ENCODE peak calls at places on chromosomes 6 and 20, in ten cellular contexts. L is stomach, T is transverse colon, M is HCT116, Y is breast epithelium, K is GM23338, C is H1, E is SK-N-SH, F is sigmoid colon, R is spleen. S is an unnamed sample.

GRCh38 chr20:40551125-40551530 is 137.9 kb downstream of the MAFB start:
- DNase-seq in T (no peak), R (no peak), K (no peak), F (no peak), E (no peak), M (no peak), Y (no peak), C (no peak), L (no peak), S (no peak)

GRCh38 chr20:20338133-20338730 is 29.7 kb upstream of the INSM1 start:
- DNase-seq in C (no peak), Y (no peak), K (no peak), R (no peak), F (no peak), M (no peak), T (no peak), E (no peak), L (no peak), S (no peak)

GRCh38 chr6:136011475-136011874 is 160.0 kb downstream of the PDE7B start:
- DNase-seq in R (no peak), T (no peak), E (no peak), L (no peak), C (no peak), Y (no peak), F (no peak), K (no peak), M (no peak), S (no peak)

GRCh38 chr6:78598966-78599365 is 268.4 kb upstream of the IRAK1BP1 start:
- DNase-seq in E (no peak), M (peak), F (no peak), L (no peak), R (no peak), C (peak), K (no peak), T (no peak), Y (no peak), S (no peak)

GRCh38 chr6:25404693-25405169 is 125.6 kb downstream of the CARMIL1 start:
- DNase-seq in T (peak), Y (no peak), M (no peak), L (peak), C (no peak), F (no peak), R (no peak), K (no peak), E (no peak), S (no peak)

GRCh38 chr6:101226677-101227135 is 166.8 kb upstream of the GRIK2 start:
- DNase-seq in M (peak), Y (no peak), F (no peak), K (peak), T (no peak), R (peak), E (no peak), C (peak), L (no peak), S (no peak)

GRCh38 chr6:38192011-38192410 is 372.5 kb downstream of the ZFAND3 start:
- DNase-seq in L (no peak), R (no peak), C (no peak), T (no peak), E (no peak), Y (no peak), M (no peak), F (no peak), K (no peak), S (no peak)

GRCh38 chr6:4459032-4459431 is 317.2 kb upstream of the CDYL start:
- DNase-seq in Y (no peak), F (no peak), C (no peak), L (no peak), R (no peak), E (no peak), K (no peak), T (no peak), M (no peak), S (peak)

GRCh38 chr20:53918010-53918311 is 152.4 kb downstream of the BCAS1 start:
- DNase-seq in T (no peak), C (no peak), R (no peak), M (no peak), E (no peak), F (no peak), K (no peak), L (no peak), Y (no peak), S (no peak)

GRCh38 chr6:145887969-145888368 is 73.4 kb upstream of the FBXO30 start:
- DNase-seq in L (no peak), Y (no peak), E (peak), M (no peak), R (no peak), K (peak), T (no peak), F (peak), C (no peak), S (no peak)

GRCh38 chr20:62350629-62351422 is 16.3 kb downstream of the LAMA5 start:
- DNase-seq in L (no peak), K (no peak), C (no peak), F (no peak), Y (no peak), T (no peak), R (no peak), E (no peak), M (no peak), S (no peak)

GRCh38 chr6:104095661-104096416 is 763.9 kb downstream of the HACE1 start:
- DNase-seq in L (no peak), C (no peak), M (no peak), T (no peak), K (no peak), F (no peak), R (no peak), E (no peak), Y (no peak), S (no peak)

GRCh38 chr20:37408202-37408929 is 62.4 kb downstream of the SRC start:
- DNase-seq in L (no peak), T (no peak), K (no peak), C (no peak), R (no peak), F (no peak), Y (no peak), E (peak), M (no peak), S (no peak)

GRCh38 chr20:18705906-18706305 is 107.7 kb upstream of the SCP2D1 start:
- DNase-seq in F (no peak), K (no peak), L (no peak), T (no peak), Y (no peak), M (no peak), E (no peak), C (no peak), R (no peak), S (no peak)

GRCh38 chr20:60097285-60097684 is 139.1 kb downstream of the CDH26 start:
- DNase-seq in T (no peak), C (no peak), K (no peak), R (no peak), Y (no peak), M (no peak), E (no peak), F (no peak), L (no peak), S (peak)

GRCh38 chr6:47651505-47651944 is 46.9 kb upstream of the ADGRF4 start:
- DNase-seq in T (no peak), L (no peak), E (no peak), M (no peak), Y (no peak), K (no peak), R (no peak), C (no peak), F (no peak), S (no peak)

GRCh38 chr20:25061821-25062530 is 4.0 kb upstream of the ACSS1 start:
- DNase-seq in F (peak), K (no peak), Y (no peak), L (peak), C (no peak), R (peak), E (no peak), M (no peak), T (peak), S (no peak)

GRCh38 chr20:60085551-60086132 is 127.4 kb downstream of the CDH26 start:
- DNase-seq in T (no peak), C (no peak), M (no peak), K (peak), R (no peak), L (no peak), E (no peak), Y (no peak), F (no peak), S (no peak)

GRCh38 chr6:3960754-3961361 is 111.7 kb downstream of the FAM50B start:
- DNase-seq in R (no peak), F (no peak), E (no peak), L (no peak), K (no peak), M (no peak), C (no peak), Y (no peak), T (no peak), S (no peak)

GRCh38 chr6:79277109-79277508 is 42.6 kb upstream of the HMGN3 start:
- DNase-seq in T (no peak), C (no peak), E (no peak), Y (no peak), F (no peak), L (no peak), M (no peak), K (no peak), R (no peak), S (no peak)

GRCh38 chr6:105814745-105815536 is 271.2 kb upstream of the PRDM1 start:
- DNase-seq in F (no peak), K (no peak), R (no peak), C (no peak), L (no peak), Y (no peak), T (no peak), M (no peak), E (no peak), S (no peak)

GRCh38 chr20:41300383-41300782 is 17.1 kb downstream of the ZHX3 start:
- DNase-seq in C (no peak), Y (no peak), R (no peak), F (no peak), K (no peak), L (no peak), T (no peak), E (no peak), M (no peak), S (no peak)

GRCh38 chr6:36029464-36029863 is 1.9 kb downstream of the MAPK14 start:
- DNase-seq in M (no peak), L (no peak), R (no peak), T (no peak), Y (no peak), K (no peak), F (no peak), E (no peak), C (no peak), S (peak)

GRCh38 chr6:13357551-13358075 is 29.3 kb upstream of the TBC1D7 start:
- DNase-seq in M (no peak), C (no peak), Y (no peak), T (no peak), K (peak), E (no peak), F (no peak), R (no peak), L (no peak), S (no peak)

GRCh38 chr6:161439093-161439492 is 165.2 kb upstream of the AGPAT4 start:
- DNase-seq in F (peak), M (peak), R (no peak), T (no peak), Y (peak), E (no peak), K (no peak), C (no peak), L (no peak), S (no peak)

GRCh38 chr6:5308066-5308465 is 46.8 kb downstream of the FARS2 start:
- DNase-seq in T (no peak), M (no peak), E (no peak), C (no peak), Y (no peak), K (peak), R (no peak), L (no peak), F (no peak), S (no peak)

GRCh38 chr6:38587766-38588362 is 51.9 kb downstream of the BTBD9 start:
- DNase-seq in K (no peak), E (no peak), F (no peak), C (no peak), Y (no peak), R (no peak), T (no peak), L (no peak), M (no peak), S (no peak)

GRCh38 chr20:41029150-41029872 is 689 bp downstream of the TOP1 start:
- DNase-seq in R (peak), F (peak), K (peak), M (no peak), Y (no peak), T (peak), C (no peak), L (no peak), E (peak), S (no peak)

GRCh38 chr6:79686698-79687309 is 55.7 kb downstream of the SH3BGRL2 start:
- DNase-seq in C (no peak), L (no peak), Y (no peak), M (no peak), E (no peak), K (no peak), R (no peak), F (no peak), T (peak), S (no peak)

GRCh38 chr6:75418233-75418632 is 75.4 kb downstream of the FILIP1 start:
- DNase-seq in R (no peak), E (no peak), Y (no peak), C (no peak), F (no peak), M (no peak), K (no peak), L (no peak), T (no peak), S (no peak)

GRCh38 chr6:77638129-77638830 is 14.6 kb upstream of the MEI4 start:
- DNase-seq in C (no peak), K (no peak), R (no peak), L (no peak), Y (no peak), F (no peak), E (no peak), T (no peak), M (no peak), S (no peak)

GRCh38 chr6:155216312-155217028 is 47.3 kb upstream of the CLDN20 start:
- DNase-seq in C (no peak), E (no peak), Y (no peak), T (no peak), R (no peak), L (no peak), M (no peak), K (peak), F (no peak), S (no peak)

GRCh38 chr20:46562373-46563169 is 12.1 kb upstream of the OCSTAMP start:
- DNase-seq in F (peak), L (peak), R (no peak), K (peak), M (peak), T (peak), Y (peak), E (peak), C (peak), S (peak)

GRCh38 chr6:4732691-4733315 is 43.4 kb upstream of the CDYL start:
- DNase-seq in T (peak), Y (peak), F (peak), E (peak), R (no peak), K (peak), L (peak), M (peak), C (peak), S (no peak)

GRCh38 chr6:16146527-16146955 is 17.7 kb downstream of the MYLIP start:
- DNase-seq in L (peak), Y (no peak), T (no peak), M (no peak), K (no peak), E (peak), C (no peak), R (no peak), F (no peak), S (no peak)

GRCh38 chr20:63497138-63497945 is 1.5 kb downstream of the EEF1A2 start:
- DNase-seq in L (no peak), T (no peak), Y (no peak), K (no peak), F (peak), C (no peak), R (no peak), E (peak), M (no peak), S (no peak)

DNA sequence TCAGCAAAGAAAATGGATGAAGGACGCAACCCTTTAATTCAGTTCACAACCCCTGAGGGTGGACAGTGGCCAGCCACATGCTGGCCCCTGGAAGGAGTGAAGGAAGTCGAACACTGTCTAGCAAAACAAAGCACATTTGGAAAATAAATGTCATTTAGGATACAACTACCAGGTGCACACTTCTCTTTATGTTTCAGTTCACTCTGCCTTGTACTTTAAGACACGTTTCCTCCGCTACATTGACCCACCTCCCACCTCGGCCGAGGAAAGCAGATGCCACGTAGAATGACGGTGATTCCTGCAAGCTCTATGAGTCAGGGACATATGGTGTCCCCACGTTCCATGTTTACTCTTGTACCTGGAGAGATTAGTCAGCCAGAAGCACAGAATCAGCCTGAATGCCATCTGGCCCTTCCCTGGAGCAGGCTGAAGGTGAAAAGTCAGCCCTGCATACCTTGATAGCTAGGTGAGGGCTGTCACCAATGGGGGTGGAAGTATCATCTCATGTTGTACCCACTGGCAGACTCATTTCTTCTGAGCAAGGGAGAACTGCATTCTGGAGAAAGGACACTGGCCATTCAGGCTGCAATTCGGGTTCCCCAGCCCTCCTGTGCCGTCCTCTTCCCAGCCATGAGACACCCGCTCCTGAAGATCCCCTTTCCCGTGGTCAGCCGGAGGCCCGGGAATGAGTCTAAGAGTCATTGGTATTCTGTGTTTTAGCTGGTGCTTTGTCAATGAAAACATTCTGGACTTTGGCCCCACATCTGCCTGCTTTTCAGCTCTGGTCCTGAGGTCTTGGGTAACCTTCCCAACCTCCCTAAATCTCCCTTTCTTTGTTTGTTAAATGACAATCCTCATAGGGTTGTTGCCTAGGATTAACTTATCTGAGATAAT is 60.6 kb downstream of the FOXA2 start:
- DNase-seq in K (no peak), F (no peak), Y (no peak), C (no peak), L (peak), R (no peak), M (no peak), E (no peak), T (peak), S (no peak)
- H3K27ac ChIP-seq in K (no peak), F (no peak), Y (no peak), C (no peak), L (peak), R (no peak), M (no peak), E (no peak), T (peak), S (no peak)

DNA sequence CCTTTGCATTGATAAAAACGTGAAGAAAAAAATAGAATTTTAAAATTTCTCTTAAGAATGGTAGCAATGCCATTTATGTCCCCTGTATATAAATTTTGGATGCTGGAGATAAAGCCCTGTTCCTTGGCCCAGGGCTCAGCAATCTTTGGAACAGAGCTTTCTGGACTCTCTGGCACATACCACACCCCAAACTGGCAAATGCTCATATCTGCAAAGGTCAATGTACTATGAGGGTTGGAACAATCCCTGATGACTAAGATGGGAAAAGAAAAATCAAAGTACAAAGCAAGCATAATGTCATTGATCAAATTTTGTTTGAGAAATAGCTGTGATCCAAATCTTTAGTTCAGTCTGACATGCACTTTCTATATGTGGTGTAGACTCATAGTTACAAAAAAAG is 158.1 kb upstream of the HCRTR2 start:
- DNase-seq in T (peak), C (no peak), R (no peak), E (no peak), F (no peak), L (no peak), Y (no peak), M (no peak), K (no peak), S (no peak)
- TF ChIP-seq CTCF in T (no peak), C (no peak), R (no peak), E (no peak), F (no peak), L (no peak), Y (no peak), M (no peak), K (no peak), S (no peak)

GRCh38 chr6:74253261-74253660 is 557.3 kb downstream of the CD109 start:
- DNase-seq in Y (no peak), R (no peak), F (no peak), L (no peak), E (no peak), C (no peak), K (no peak), M (no peak), T (no peak), S (no peak)

GRCh38 chr6:74248966-74249365 is 553.0 kb downstream of the CD109 start:
- DNase-seq in C (no peak), E (no peak), T (no peak), R (no peak), L (no peak), F (no peak), Y (no peak), K (no peak), M (no peak), S (no peak)

GRCh38 chr6:74250161-74250560 is 554.2 kb downstream of the CD109 start:
- DNase-seq in M (no peak), R (no peak), L (no peak), K (no peak), T (no peak), F (no peak), E (no peak), Y (no peak), C (no peak), S (no peak)

DNA sequence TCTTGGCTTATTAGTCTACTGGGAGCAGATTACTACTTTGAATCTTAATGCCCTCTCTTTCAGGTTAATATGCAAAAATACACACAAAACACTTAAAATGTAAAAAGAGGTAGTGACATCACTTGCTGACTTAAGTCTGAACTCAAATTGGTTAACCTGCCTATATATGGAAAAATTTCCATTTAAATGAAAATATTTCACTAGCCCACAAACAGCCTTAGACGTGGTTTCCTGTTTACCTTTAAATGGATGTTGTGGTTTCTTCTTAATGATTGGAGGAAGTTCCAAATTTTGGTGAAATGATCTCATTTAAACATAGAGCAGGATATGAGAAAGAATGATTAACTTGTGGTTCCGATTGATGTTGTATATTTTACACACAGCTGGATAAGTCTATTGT is 553.7 kb downstream of the CD109 start:
- DNase-seq in L (no peak), T (no peak), F (no peak), K (no peak), E (no peak), Y (no peak), R (no peak), C (no peak), M (no peak), S (no peak)
- TF ChIP-seq POLR2AphosphoS5 in L (no peak), T (no peak), F (no peak), K (no peak), E (no peak), Y (no peak), R (no peak), C (no peak), M (no peak), S (no peak)

DNA sequence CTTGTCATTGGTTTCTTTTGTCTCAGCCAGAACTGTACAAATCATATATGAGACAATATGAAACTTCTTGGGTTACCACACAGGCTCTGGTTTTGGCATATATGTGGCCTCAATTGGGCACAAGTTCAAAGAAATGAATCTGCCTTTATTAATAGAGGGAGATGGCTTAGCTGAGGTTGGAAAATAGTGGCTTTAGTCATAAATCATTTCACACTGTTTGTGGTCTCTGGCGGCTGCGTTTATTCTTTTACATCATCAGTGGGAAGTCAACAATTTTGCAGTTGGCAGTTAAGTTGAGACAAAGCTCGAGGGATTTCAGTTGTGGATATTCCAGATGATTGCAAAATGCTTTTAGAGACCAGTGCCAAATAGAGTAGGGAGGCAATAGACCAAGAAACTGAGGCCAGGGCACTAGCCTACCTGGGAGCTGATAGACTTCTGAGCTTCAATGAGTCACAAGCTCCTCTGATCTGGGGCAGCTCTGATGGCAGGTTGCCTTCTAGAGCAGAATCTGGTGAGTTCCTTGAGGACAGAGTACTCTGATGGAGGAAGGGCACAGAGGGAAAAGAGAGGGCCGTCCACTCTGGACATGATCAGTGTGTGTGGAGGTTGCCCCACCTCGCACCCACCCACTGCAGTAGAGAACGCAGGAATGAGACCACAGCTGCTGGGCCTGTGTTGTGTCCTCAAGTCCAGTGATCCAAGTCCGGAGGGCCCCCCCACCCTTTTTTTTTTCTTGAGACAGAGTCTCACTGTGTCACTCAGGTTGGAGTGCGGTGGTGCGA is 73.5 kb downstream of the ARMC2 start:
- DNase-seq in E (no peak), L (no peak), T (no peak), F (peak), M (no peak), C (no peak), K (no peak), Y (peak), R (no peak), S (no peak)
- H3K27ac ChIP-seq in E (no peak), L (no peak), T (no peak), F (no peak), M (no peak), C (no peak), K (no peak), Y (peak), R (no peak), S (no peak)